ENCODE peak calls at places on chromosomes 13 and 19, in ten cellular contexts. W is CD8-positive, alpha-beta memory T cell; Z is left ventricle myocardium inferior; S is tibial nerve; U is left lung; F is tibial artery; K is mesenchymal stem cell; T is body of pancreas; J is heart left ventricle; B is heart right ventricle. A is an unnamed sample.

GRCh38 chr19:48121909-48122371 is 11.3 kb upstream of the PLA2G4C start:
- DNase-seq in W (no peak), Z (no peak), S (no peak), U (no peak), F (no peak), K (no peak), T (no peak), J (no peak), B (no peak), A (no peak)

GRCh38 chr19:28257396-28257795 is 955.6 kb downstream of the UQCRFS1 start:
- DNase-seq in W (no peak), Z (no peak), S (no peak), U (no peak), F (no peak), K (no peak), T (no peak), J (no peak), B (no peak), A (no peak)

GRCh38 chr13:109206616-109207015 is 577.2 kb downstream of the MYO16 start:
- DNase-seq in W (no peak), Z (no peak), S (no peak), U (no peak), F (no peak), K (no peak), T (no peak), J (no peak), B (no peak), A (no peak)

GRCh38 chr13:42075517-42075916 is 27.1 kb downstream of the DGKH start:
- DNase-seq in W (no peak), Z (no peak), S (no peak), U (no peak), F (no peak), K (no peak), T (no peak), J (no peak), B (no peak), A (no peak)

GRCh38 chr13:76879211-76879875 is 6.9 kb downstream of the KCTD12 start:
- DNase-seq in W (peak; percentile 9), Z (peak; percentile 66), S (no peak), U (peak; percentile 81), F (peak; percentile 90), K (peak; percentile 91), T (peak; percentile 76), J (peak; percentile 72), B (peak; percentile 67), A (peak; percentile 25)

GRCh38 chr19:5955638-5955935 is 22.4 kb downstream of the RANBP3 start:
- DNase-seq in W (no peak), Z (no peak), S (no peak), U (no peak), F (no peak), K (peak; percentile 30), T (no peak), J (no peak), B (no peak), A (no peak)

GRCh38 chr13:97948041-97948440 is 5.4 kb upstream of the IPO5 start:
- DNase-seq in W (no peak), Z (no peak), S (no peak), U (no peak), F (no peak), K (no peak), T (no peak), J (no peak), B (no peak), A (no peak)

GRCh38 chr13:103795892-103796478 is 729.8 kb upstream of the SLC10A2 start:
- DNase-seq in W (no peak), Z (no peak), S (no peak), U (no peak), F (no peak), K (no peak), T (no peak), J (no peak), B (no peak), A (no peak)

GRCh38 chr19:3479819-3480215 is 508 bp downstream of the SMIM24 start:
- DNase-seq in W (peak; percentile 28), Z (no peak), S (no peak), U (no peak), F (no peak), K (peak; percentile 37), T (no peak), J (no peak), B (no peak), A (no peak)

GRCh38 chr13:27036236-27036981 is 135.2 kb downstream of the USP12 start:
- DNase-seq in W (no peak), Z (no peak), S (no peak), U (no peak), F (no peak), K (peak; percentile 53), T (no peak), J (no peak), B (no peak), A (no peak)

GRCh38 chr19:3358392-3358918 is 7.9 kb upstream of the NFIC start:
- DNase-seq in W (peak; percentile 44), Z (no peak), S (no peak), U (no peak), F (no peak), K (no peak), T (no peak), J (no peak), B (no peak), A (peak; percentile 64)

GRCh38 chr19:39128511-39129079 is 3.0 kb downstream of the PAK4 start:
- DNase-seq in W (no peak), Z (no peak), S (no peak), U (no peak), F (no peak), K (no peak), T (no peak), J (no peak), B (no peak), A (no peak)
- H3K4me3 ChIP-seq in W (no peak overlapping the region), Z (no peak overlapping the region), S (no peak overlapping the region), U (no peak overlapping the region), F (no peak overlapping the region), K (no peak overlapping the region), T (no peak overlapping the region), J (no peak overlapping the region), B (no peak overlapping the region), A (no peak overlapping the region)

GRCh38 chr19:7478843-7479227 is 10.0 kb downstream of the PEX11G start:
- DNase-seq in W (no peak), Z (no peak), S (no peak), U (no peak), F (no peak), K (no peak), T (no peak), J (no peak), B (no peak), A (no peak)

GRCh38 chr19:7480222-7480974 is 8.4 kb downstream of the PEX11G start:
- DNase-seq in W (no peak), Z (no peak), S (no peak), U (no peak), F (no peak), K (no peak), T (peak; percentile 38), J (no peak), B (no peak), A (peak; percentile 55)

GRCh38 chr19:7483720-7484201 is 5.1 kb downstream of the PEX11G start:
- DNase-seq in W (no peak), Z (no peak), S (no peak), U (no peak), F (no peak), K (no peak), T (no peak), J (no peak), B (no peak), A (no peak)

GRCh38 chr19:7480975-7481265 is 7.9 kb downstream of the PEX11G start:
- DNase-seq in W (no peak), Z (no peak), S (no peak), U (peak; percentile 79), F (no peak), K (no peak), T (peak; percentile 63), J (no peak), B (no peak), A (no peak)

DNA sequence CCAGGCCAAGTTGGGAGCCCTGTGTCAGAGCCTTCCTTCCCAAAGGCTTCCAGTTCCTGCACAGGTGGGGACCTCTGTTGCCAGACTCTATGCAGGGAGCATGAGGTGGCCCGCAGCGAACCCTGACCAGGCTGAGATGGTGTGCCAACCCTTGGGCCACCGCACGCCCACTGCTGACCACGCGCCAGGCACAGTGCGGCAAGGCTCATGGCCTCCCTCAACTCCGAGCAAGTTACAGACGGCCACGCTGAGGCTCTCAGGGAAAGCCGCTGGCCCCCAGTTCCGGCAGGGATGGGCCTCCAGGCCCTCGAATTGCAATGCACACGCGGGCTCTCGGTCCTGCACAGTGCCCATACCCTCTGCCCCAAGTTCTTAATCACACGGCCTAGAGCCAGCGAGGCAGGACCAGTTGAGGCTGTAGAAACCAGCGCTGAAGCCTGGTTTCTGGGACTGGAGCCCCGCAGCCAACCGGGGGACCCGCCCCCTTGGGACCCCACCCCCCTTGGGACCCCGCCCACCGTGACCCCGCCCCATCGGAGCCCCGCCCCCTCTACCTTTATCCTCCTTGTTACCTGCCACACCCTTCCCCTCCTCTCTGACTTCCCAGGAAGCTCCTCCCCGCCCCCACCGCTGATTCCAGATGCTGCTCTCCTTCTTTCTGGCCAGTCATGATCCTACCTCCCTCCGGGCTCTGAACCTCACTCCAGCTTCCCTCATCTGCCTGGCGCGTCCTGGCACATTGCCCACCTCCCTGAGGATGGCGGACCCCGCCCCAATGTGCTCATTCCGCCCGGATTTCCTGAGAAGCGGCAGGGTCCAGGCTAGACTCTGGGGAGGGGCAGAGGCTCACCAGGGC is 6.0 kb downstream of the PEX11G start:
- DNase-seq in W (no peak), Z (peak; percentile 43), S (peak; percentile 19), U (peak; percentile 52), F (no peak), K (peak; percentile 16), T (no peak), J (peak; percentile 50), B (no peak), A (no peak)
- H3K27ac ChIP-seq in W (no peak overlapping the region), Z (peak overlapping the region; percentile 33), S (no peak overlapping the region), U (peak overlapping the region; percentile 55), F (no peak overlapping the region), K (no peak overlapping the region), T (no peak overlapping the region), J (no peak overlapping the region), B (no peak overlapping the region), A (no peak overlapping the region)

GRCh38 chr19:8832132-8833021 is at the start of the genes MBD3L1 and ZNF558:
- DNase-seq in W (peak; percentile 98), Z (peak; percentile 99), S (peak; percentile 97), U (peak; percentile 99), F (peak; percentile 100), K (peak; percentile 99), T (peak; percentile 99), J (peak; percentile 99), B (peak; percentile 99), A (peak; percentile 99)
- H3K9me3 ChIP-seq in W (no peaks in the 10 kb centered on the region), Z (no peaks in the 10 kb centered on the region), S (no peaks in the 10 kb centered on the region), U (no peaks in the 10 kb centered on the region), F (no peaks in the 10 kb centered on the region), K (no peaks in the 10 kb centered on the region), T (no peaks in the 10 kb centered on the region), J (no peaks in the 10 kb centered on the region), B (no peaks in the 10 kb centered on the region), A (no peaks in the 10 kb centered on the region)

DNA sequence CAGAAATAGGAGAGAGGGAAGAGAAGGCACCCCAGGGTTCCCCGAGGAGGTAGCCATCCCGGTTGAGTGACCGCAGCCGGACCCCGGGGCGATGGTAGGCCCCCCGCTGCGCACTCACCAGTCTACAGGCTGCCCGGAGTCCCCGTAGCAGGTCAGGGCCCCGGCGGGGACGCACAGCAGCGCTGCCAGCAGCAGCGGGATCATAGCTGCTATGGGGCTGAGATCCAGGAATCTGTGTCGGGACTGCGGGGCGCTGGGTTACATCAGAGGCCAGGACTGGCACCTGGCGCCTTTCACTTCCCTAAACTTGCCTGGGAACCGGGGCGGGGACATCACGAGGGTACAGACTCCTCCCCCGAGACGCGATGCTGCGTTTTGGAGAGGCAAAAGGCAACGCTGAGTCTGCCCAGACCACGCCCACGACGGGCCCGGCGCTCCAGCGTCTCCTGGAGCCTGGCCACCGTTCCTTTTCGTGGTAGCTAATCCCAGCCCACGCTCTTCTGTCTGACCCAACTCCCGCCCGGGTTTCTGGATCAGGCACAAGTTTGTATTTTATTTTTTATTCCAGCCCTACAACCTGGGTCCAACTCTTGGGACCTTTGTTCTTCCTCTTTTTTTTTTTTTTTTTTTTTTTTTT is at the start of gene DNASE2:
- DNase-seq in W (peak; percentile 87), Z (peak; percentile 96), S (peak; percentile 96), U (peak; percentile 98), F (peak; percentile 99), K (peak; percentile 90), T (peak; percentile 99), J (peak; percentile 95), B (peak; percentile 96), A (peak; percentile 94)
- H3K4me3 ChIP-seq in W (peak within 1 kb of the TSS; percentile 89), Z (peak within 1 kb of the TSS; percentile 74), S (peak within 1 kb of the TSS; percentile 77), U (peak within 1 kb of the TSS; percentile 91), F (peak within 1 kb of the TSS; percentile 77), K (peak within 1 kb of the TSS; percentile 68), T (peak within 1 kb of the TSS; percentile 46), J (peak within 1 kb of the TSS; percentile 43), B (peak within 1 kb of the TSS; percentile 69), A (peak within 1 kb of the TSS; percentile 86)

A was measured in ovary.